ENCODE peak calls at places on chromosome 18, in four cellular contexts. S is H1, A is A549, B is IMR-90. U is an unnamed sample.

GRCh38 chr18:3262234-3263171 is 570 bp downstream of the MYL12B start:
- DNase-seq in S (peak; percentile 53), A (peak; percentile 42), B (no peak), U (no peak)

GRCh38 chr18:41226186-41226585 is 728.8 kb upstream of the PIK3C3 start:
- DNase-seq in S (no peak), A (no peak), B (peak; percentile 66), U (no peak)

GRCh38 chr18:28208712-28209265 is 31.9 kb upstream of the CDH2 start:
- DNase-seq in S (no peak), A (no peak), B (no peak), U (no peak)

GRCh38 chr18:40866013-40866644 is 1088.9 kb upstream of the PIK3C3 start:
- DNase-seq in S (no peak), A (peak; percentile 23), B (no peak), U (no peak)

GRCh38 chr18:26714739-26715138 is 150.8 kb downstream of the AQP4 start:
- DNase-seq in S (no peak), A (no peak), B (no peak), U (no peak)

GRCh38 chr18:32674491-32674890 is 98.3 kb downstream of the KLHL14 start:
- DNase-seq in S (no peak), A (peak; percentile 17), B (no peak), U (peak; percentile 5)

GRCh38 chr18:70493461-70493860 is 204.6 kb downstream of the SOCS6 start:
- DNase-seq in S (no peak), A (no peak), B (no peak), U (no peak)

GRCh38 chr18:23585007-23585871 is 1.1 kb downstream of the NPC1 start:
- DNase-seq in S (no peak), A (peak; percentile 38), B (no peak), U (peak; percentile 25)

GRCh38 chr18:9117980-9118841 is 15.7 kb downstream of the NDUFV2 start:
- DNase-seq in S (no peak), A (no peak), B (no peak), U (no peak)

GRCh38 chr18:7926526-7926925 is 359.4 kb downstream of the PTPRM start:
- DNase-seq in S (no peak), A (peak; percentile 81), B (no peak), U (peak; percentile 17)

GRCh38 chr18:21439453-21439852 is 161.1 kb downstream of the ESCO1 start:
- DNase-seq in S (no peak), A (peak; percentile 51), B (peak; percentile 59), U (no peak)

GRCh38 chr18:31684279-31685096 is at the start of gene B4GALT6:
- DNase-seq in S (peak; percentile 79), A (peak; percentile 47), B (no peak), U (peak; percentile 83)

GRCh38 chr18:46148810-46149209 is 44.6 kb downstream of the HAUS1 start:
- DNase-seq in S (peak; percentile 79), A (peak; percentile 66), B (peak; percentile 59), U (peak; percentile 70)

GRCh38 chr18:56727399-56727798 is 76.2 kb downstream of the WDR7 start:
- DNase-seq in S (no peak), A (no peak), B (no peak), U (no peak)

GRCh38 chr18:46161721-46162421 is 57.7 kb downstream of the HAUS1 start:
- DNase-seq in S (no peak), A (no peak), B (no peak), U (no peak)

GRCh38 chr18:47531759-47532158 is 280.3 kb upstream of the SKOR2 start:
- DNase-seq in S (peak; percentile 61), A (no peak), B (no peak), U (peak; percentile 76)

GRCh38 chr18:74113711-74114110 is 33.9 kb downstream of the FBXO15 start:
- DNase-seq in S (no peak), A (no peak), B (no peak), U (no peak)

GRCh38 chr18:70195852-70196434 is 9.5 kb downstream of the RTTN start:
- DNase-seq in S (no peak), A (peak; percentile 62), B (peak; percentile 70), U (peak; percentile 54)

GRCh38 chr18:46110406-46110805 is 6.2 kb downstream of the HAUS1 start:
- DNase-seq in S (no peak), A (no peak), B (no peak), U (no peak)

GRCh38 chr18:36635414-36636096 is 193.2 kb downstream of the TPGS2 start:
- DNase-seq in S (no peak), A (no peak), B (no peak), U (no peak)

GRCh38 chr18:41845563-41845962 is 109.5 kb upstream of the PIK3C3 start:
- DNase-seq in S (no peak), A (no peak), B (no peak), U (no peak)

GRCh38 chr18:52312321-52312720 is 27.7 kb upstream of the DCC start:
- DNase-seq in S (no peak), A (no peak), B (no peak), U (no peak)

GRCh38 chr18:41128545-41128944 is 826.5 kb upstream of the PIK3C3 start:
- DNase-seq in S (no peak), A (no peak), B (peak; percentile 68), U (no peak)

GRCh38 chr18:48813833-48814489 is 136.8 kb downstream of the SMAD7 start:
- DNase-seq in S (peak; percentile 33), A (no peak), B (no peak), U (no peak)

GRCh38 chr18:79530821-79531220 is 135.1 kb downstream of the NFATC1 start:
- DNase-seq in S (no peak), A (no peak), B (no peak), U (no peak)

GRCh38 chr18:13530879-13531387 is 195.4 kb downstream of the FAM210A start:
- DNase-seq in S (no peak), A (peak; percentile 46), B (peak; percentile 8), U (peak; percentile 43)

GRCh38 chr18:51196116-51196810 is 1.2 kb downstream of the MEX3C start:
- DNase-seq in S (no peak), A (no peak), B (peak; percentile 15), U (no peak)

GRCh38 chr18:51195602-51196115 is 1.8 kb downstream of the MEX3C start:
- DNase-seq in S (peak; percentile 48), A (peak; percentile 54), B (peak; percentile 60), U (peak; percentile 37)

GRCh38 chr18:51195086-51195601 is 2.3 kb downstream of the MEX3C start:
- DNase-seq in S (no peak), A (no peak), B (peak; percentile 49), U (no peak)

GRCh38 chr18:51193621-51194287 is 3.7 kb downstream of the MEX3C start:
- DNase-seq in S (no peak), A (no peak), B (peak; percentile 54), U (no peak)

GRCh38 chr18:51194604-51195003 is 2.9 kb downstream of the MEX3C start:
- DNase-seq in S (no peak), A (no peak), B (no peak), U (no peak)
- TF ChIP-seq USF2 in S (no peak), A (no peak), B (no peak), U (no peak)

DNA sequence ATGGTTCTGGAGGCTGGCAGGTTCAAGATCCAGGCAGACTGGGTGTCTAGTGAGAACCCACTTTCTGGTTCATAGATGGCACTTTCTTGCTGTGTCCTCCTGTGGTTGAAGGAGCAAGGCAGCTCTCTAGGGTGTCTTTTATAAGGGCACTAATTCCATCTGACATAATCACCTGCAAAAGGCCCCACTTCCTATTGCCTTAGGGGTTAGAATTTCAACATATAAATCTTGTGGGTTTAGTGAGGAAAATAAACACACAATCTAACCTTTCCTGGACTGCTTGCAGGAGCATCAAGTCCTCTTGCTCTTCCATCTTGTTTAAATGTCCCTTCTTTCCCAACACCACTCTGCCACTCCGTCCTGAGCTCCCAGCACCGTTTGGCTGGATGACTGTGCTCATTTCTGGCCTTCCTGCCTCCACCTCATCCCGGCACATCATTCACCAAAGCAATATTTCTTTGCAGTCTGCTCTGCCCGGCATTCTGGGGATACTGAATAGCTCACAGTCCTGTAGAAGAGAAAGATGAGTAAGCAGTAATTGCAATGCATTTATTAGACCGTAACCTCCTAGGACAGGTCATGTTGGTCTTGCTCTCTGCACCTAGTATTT is 247.9 kb downstream of the BCL2 start:
- DNase-seq in S (no peak), A (no peak), B (no peak), U (no peak)
- TF ChIP-seq RAD21 in S (no peak), A (no peak), B (no peak), U (no peak)

DNA sequence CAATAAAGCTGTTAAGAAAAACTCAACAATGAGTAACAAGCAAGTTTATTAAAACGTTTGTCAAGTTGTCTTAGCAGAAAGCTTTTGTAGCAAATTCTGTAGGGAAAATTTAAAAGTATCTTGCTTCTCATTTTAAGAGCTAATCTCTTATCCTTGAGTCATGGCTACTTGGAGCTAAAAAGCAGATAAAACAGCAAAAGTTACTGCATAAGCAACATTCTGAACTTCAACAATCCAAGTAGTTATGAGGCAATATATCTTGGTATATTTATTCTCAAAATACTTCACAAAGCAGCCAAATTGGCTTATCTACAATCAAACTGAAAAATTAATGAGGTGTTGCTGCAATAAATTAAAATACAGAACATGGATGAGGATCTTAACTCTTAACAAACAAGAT is 306.5 kb downstream of the PIEZO2 start:
- DNase-seq in S (no peak), A (no peak), B (no peak), U (no peak)
- TF ChIP-seq USF2 in S (no peak), A (no peak), B (no peak), U (no peak)

GRCh38 chr18:11757084-11757590 is 68.1 kb downstream of the GNAL start:
- DNase-seq in S (no peak), A (no peak), B (no peak), U (no peak)

GRCh38 chr18:11762429-11762828 is 73.4 kb downstream of the GNAL start:
- DNase-seq in S (no peak), A (no peak), B (no peak), U (no peak)

GRCh38 chr18:11761553-11761952 is 72.5 kb downstream of the GNAL start:
- DNase-seq in S (no peak), A (peak; percentile 18), B (no peak), U (no peak)

GRCh38 chr18:11760498-11761158 is 71.6 kb downstream of the GNAL start:
- DNase-seq in S (no peak), A (no peak), B (no peak), U (no peak)

DNA sequence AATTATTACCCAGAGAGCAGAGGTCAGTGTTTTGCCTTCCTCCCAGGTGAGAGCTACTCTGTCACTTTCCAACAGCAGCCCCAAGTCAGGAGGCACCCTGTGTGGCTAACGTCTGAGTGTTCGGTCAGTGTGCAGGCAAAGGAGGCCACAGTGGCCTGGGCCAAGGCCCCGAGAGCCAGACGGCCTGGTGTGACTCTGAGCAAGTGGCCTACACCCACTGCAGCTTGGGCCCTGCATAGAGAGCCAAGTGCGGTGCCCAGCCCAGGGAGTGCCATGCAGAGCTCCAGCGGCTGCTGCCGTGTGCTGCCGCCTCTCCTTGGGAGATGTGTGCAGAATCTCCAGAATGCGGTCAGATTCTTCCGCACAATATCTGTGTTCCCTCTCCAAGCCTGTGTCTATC is 70.4 kb downstream of the GNAL start:
- DNase-seq in S (no peak), A (no peak), B (no peak), U (no peak)
- TF ChIP-seq RAD21 in S (no peak), A (no peak), B (no peak), U (no peak)

U was measured in SK-N-SH.